ENCODE peak calls at places on chromosome 17, in seven cellular contexts. X is breast epithelium, U is IMR-90, Z is tibial nerve, C is ovary, D is suprapubic skin, O is K562. I is an unnamed sample.

GRCh38 chr17:17957584-17957916 is 14.7 kb downstream of the TOM1L2 start:
- DNase-seq in X (no peak), O (no peak), C (no peak), D (no peak), U (no peak), Z (no peak), I (no peak)

GRCh38 chr17:31678431-31678830 is 180.6 kb downstream of the COPRS start:
- DNase-seq in C (no peak), X (no peak), O (no peak), U (peak; percentile 41), Z (no peak), D (no peak), I (no peak)

GRCh38 chr17:65638221-65638940 is 76.9 kb upstream of the AXIN2 start:
- DNase-seq in O (no peak), X (no peak), U (peak; percentile 84), C (no peak), Z (no peak), D (no peak), I (no peak)

GRCh38 chr17:3796110-3796821 is 4.7 kb downstream of the ITGAE start:
- DNase-seq in X (no peak), O (no peak), U (no peak), C (no peak), D (no peak), Z (no peak), I (no peak)

GRCh38 chr17:62704381-62704971 is 77.0 kb downstream of the MRC2 start:
- DNase-seq in O (no peak), X (no peak), C (peak; percentile 62), D (peak; percentile 78), Z (peak; percentile 29), U (peak; percentile 35), I (peak; percentile 49)

GRCh38 chr17:66834919-66835454 is at the start of gene CACNG5:
- DNase-seq in D (peak; percentile 34), X (no peak), Z (no peak), O (peak; percentile 76), C (no peak), U (no peak), I (no peak)

GRCh38 chr17:29565643-29566472 is 979 bp downstream of the ABHD15 start:
- DNase-seq in D (peak; percentile 74), C (no peak), O (no peak), X (peak; percentile 51), U (no peak), Z (no peak), I (peak; percentile 5)

GRCh38 chr17:29717817-29718216 is 95.1 kb upstream of the CORO6 start:
- DNase-seq in U (no peak), C (no peak), D (no peak), Z (no peak), O (no peak), X (no peak), I (no peak)

GRCh38 chr17:4892063-4892410 is 7.3 kb upstream of the C17orf107 start:
- DNase-seq in Z (no peak), U (no peak), X (no peak), O (no peak), C (no peak), D (no peak), I (no peak)

GRCh38 chr17:16442594-16443389 is 27.4 kb downstream of the TRPV2 start:
- DNase-seq in O (no peak), U (no peak), C (no peak), D (no peak), Z (no peak), X (no peak), I (no peak)

GRCh38 chr17:67187927-67188326 is 57.1 kb downstream of the HELZ start:
- DNase-seq in D (no peak), C (no peak), Z (no peak), O (no peak), U (no peak), X (no peak), I (no peak)

GRCh38 chr17:6474376-6474775 is 30.1 kb downstream of the PIMREG start:
- DNase-seq in C (no peak), O (no peak), X (no peak), U (no peak), Z (no peak), D (no peak), I (no peak)

GRCh38 chr17:55264273-55264639 is 504 bp upstream of the HLF start:
- DNase-seq in X (no peak), Z (no peak), O (no peak), U (no peak), C (no peak), D (no peak), I (no peak)

GRCh38 chr17:75872434-75873351 is 5.7 kb downstream of the TRIM47 start:
- DNase-seq in U (peak; percentile 63), X (peak; percentile 75), D (peak; percentile 95), Z (peak; percentile 57), C (peak; percentile 82), O (peak; percentile 50), I (peak; percentile 76)

GRCh38 chr17:9307313-9307998 is 268.2 kb downstream of the STX8 start:
- DNase-seq in X (no peak), U (peak; percentile 22), D (no peak), C (no peak), Z (no peak), O (no peak), I (no peak)

GRCh38 chr17:68053237-68054030 is 17.9 kb downstream of the KPNA2 start:
- DNase-seq in Z (peak; percentile 38), D (peak; percentile 86), C (no peak), O (no peak), U (peak; percentile 84), X (no peak), I (no peak)

GRCh38 chr17:28978016-28978415 is 26.7 kb upstream of the PHF12 start:
- DNase-seq in D (no peak), Z (no peak), C (no peak), X (no peak), U (no peak), O (no peak), I (no peak)

GRCh38 chr17:74201250-74201649 is 2.2 kb upstream of the RPL38 start:
- DNase-seq in D (no peak), O (peak; percentile 46), U (peak; percentile 57), X (no peak), C (no peak), Z (peak; percentile 42), I (no peak)

GRCh38 chr17:20153231-20153630 is 144.1 kb downstream of the SPECC1 start:
- DNase-seq in D (no peak), C (no peak), X (no peak), Z (no peak), O (no peak), U (no peak), I (no peak)

GRCh38 chr17:52025231-52025630 is 133.3 kb downstream of the CA10 start:
- DNase-seq in O (no peak), C (no peak), X (no peak), U (no peak), D (no peak), Z (no peak), I (no peak)

GRCh38 chr17:72747416-72747815 is 345.1 kb downstream of the SLC39A11 start:
- DNase-seq in Z (no peak), D (no peak), U (no peak), X (no peak), C (no peak), O (no peak), I (no peak)

GRCh38 chr17:7559307-7560171 is 989 bp downstream of the TNFSF13 start:
- DNase-seq in X (no peak), U (no peak), D (no peak), C (peak; percentile 56), Z (no peak), O (no peak), I (peak; percentile 31)
- TF ChIP-seq POLR2A in X (no peak), U (no peak), D (no peak), C (no peak), Z (no peak), O (no peak), I (no peak)

GRCh38 chr17:44004077-44004760 is at the start of gene NAGS:
- DNase-seq in Z (no peak), C (peak; percentile 42), X (no peak), U (no peak), O (peak; percentile 60), D (peak; percentile 72), I (no peak)

GRCh38 chr17:44005865-44006580 is 1.6 kb downstream of the NAGS start:
- DNase-seq in Z (no peak), U (no peak), O (no peak), X (no peak), D (no peak), C (peak; percentile 48), I (no peak)

GRCh38 chr17:44004761-44005526 is 522 bp downstream of the NAGS start:
- DNase-seq in D (peak; percentile 71), Z (no peak), O (no peak), X (no peak), U (no peak), C (peak; percentile 43), I (no peak)

GRCh38 chr17:44006581-44007345 is 2.3 kb downstream of the NAGS start:
- DNase-seq in X (peak; percentile 100), C (peak; percentile 97), O (peak; percentile 100), Z (peak; percentile 96), D (peak; percentile 99), U (peak; percentile 92), I (peak; percentile 99)

GRCh38 chr17:44005527-44005864 is 1.1 kb downstream of the NAGS start:
- DNase-seq in O (no peak), U (no peak), D (no peak), X (no peak), Z (no peak), C (no peak), I (no peak)
- H3K36me3 ChIP-seq in O (peaks cover 2% of the 10 kb centered on the region), U (no peaks in the 10 kb centered on the region), D (no peaks in the 10 kb centered on the region), X (no peaks in the 10 kb centered on the region), Z (no peaks in the 10 kb centered on the region), C (no peaks in the 10 kb centered on the region), I (no peaks in the 10 kb centered on the region)

DNA sequence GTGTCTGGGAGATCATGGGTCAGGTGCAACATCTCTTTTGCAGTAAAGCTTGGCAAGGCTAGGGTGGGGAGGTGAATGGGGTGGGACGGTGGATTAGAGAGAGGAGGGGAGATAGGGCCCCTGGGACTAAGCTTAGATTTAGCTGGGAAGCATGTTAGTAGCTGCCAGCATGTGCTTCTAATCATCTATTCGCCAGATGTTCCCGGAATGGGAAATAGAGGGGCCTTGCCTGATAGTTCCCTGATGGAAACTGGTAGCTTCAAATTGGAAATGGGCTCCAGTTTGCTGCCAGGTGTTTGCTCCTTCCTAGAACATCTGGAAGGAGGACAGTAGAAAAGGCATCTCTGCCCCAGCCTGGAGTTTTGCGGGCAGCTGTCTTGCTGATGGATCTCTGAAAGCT is 176.1 kb downstream of the CCDC182 start:
- DNase-seq in C (no peak), D (no peak), O (no peak), U (no peak), Z (no peak), X (no peak), I (no peak)
- TF ChIP-seq POLR2A in C (no peak), D (no peak), O (no peak), U (no peak), Z (no peak), X (no peak), I (no peak)

DNA sequence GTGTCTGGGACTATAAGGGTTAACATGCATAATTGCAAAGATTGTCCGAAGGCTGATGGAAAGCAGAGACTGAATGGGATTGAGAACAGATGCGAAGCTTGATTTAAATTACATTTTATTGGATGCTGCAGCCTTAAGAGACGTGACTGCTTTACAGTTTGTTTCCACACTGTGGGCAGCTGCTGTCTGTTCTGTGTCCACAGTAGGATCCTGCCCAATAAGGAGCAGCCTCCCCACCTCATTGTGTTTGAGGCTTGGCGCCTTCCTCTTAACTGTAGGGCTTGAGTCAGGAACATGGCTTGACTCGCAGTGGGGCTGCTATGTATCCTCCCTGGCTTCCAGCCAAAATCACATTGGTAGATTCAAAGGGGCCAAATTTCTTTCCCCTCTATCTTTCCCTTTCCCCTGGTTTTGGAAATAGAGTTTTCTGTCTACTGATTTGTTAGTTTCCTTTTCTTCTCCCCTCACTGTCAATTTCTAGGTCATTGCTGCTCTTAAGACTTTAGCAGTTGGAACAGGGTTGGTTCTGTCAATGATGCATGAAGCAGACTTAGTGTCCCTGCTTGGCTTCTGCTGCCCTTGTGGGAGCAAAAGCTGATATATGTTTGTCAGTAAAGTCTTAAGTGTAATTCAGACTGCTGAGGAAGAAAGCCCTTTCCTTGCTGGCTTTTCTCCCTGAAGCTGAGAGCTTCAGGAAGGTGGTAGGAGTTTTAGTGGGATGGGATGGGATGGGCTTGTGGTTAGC is 5.1 kb upstream of the RARA start:
- DNase-seq in O (no peak), U (peak; percentile 50), X (no peak), D (peak; percentile 72), C (no peak), Z (no peak), I (no peak)
- H3K36me3 ChIP-seq in O (peaks cover 60% of the 10 kb centered on the region), U (no peaks in the 10 kb centered on the region), X (no peaks in the 10 kb centered on the region), D (no peaks in the 10 kb centered on the region), C (no peaks in the 10 kb centered on the region), Z (no peaks in the 10 kb centered on the region), I (no peaks in the 10 kb centered on the region)